ENCODE peak calls at places on chromosomes 4 and X, in eight cellular contexts. A, X, C, D, H, O, Z and J are unnamed samples.
A peak's percentile ranks its signal among the peaks of the same experiment; 100 is the strongest.

GRCh38 chr4:5969336-5969735 is 48.9 kb downstream of the C4orf50 start:
- DNase-seq in A (no peak), X (no peak), C (no peak), D (peak; percentile 38), H (no peak), O (no peak), Z (no peak), J (no peak)

GRCh38 chr4:1722551-1723071 is 1.3 kb downstream of the TACC3 start:
- DNase-seq in A (no peak), X (no peak), C (no peak), D (no peak), H (peak; percentile 29), O (peak; percentile 40), Z (peak; percentile 16), J (no peak)

GRCh38 chrX:139642241-139642927 is 65.6 kb downstream of the MCF2 start:
- DNase-seq in A (no peak), X (no peak), C (no peak), D (no peak), H (no peak), O (no peak), Z (no peak), J (no peak)

GRCh38 chr4:108060164-108060563 is 70.5 kb downstream of the HADH start:
- DNase-seq in A (no peak), X (peak; percentile 4), C (no peak), D (no peak), H (no peak), O (no peak), Z (no peak), J (peak; percentile 14)

GRCh38 chr4:52956691-52957090 is 94.6 kb downstream of the RASL11B start:
- DNase-seq in A (no peak), X (no peak), C (no peak), D (no peak), H (no peak), O (no peak), Z (no peak), J (no peak)

GRCh38 chrX:106201502-106202178 is 33.5 kb downstream of the PWWP3B start:
- DNase-seq in A (no peak), X (no peak), C (peak; percentile 2), D (no peak), H (no peak), O (no peak), Z (no peak), J (no peak)

GRCh38 chr4:2041234-2042130 is 17.6 kb upstream of the NAT8L start:
- DNase-seq in A (peak; percentile 98), X (peak; percentile 15), C (peak; percentile 93), D (peak; percentile 77), H (peak; percentile 84), O (peak; percentile 97), Z (peak; percentile 64), J (peak; percentile 75)

GRCh38 chrX:10726647-10727046 is 106.3 kb upstream of the MID1 start:
- DNase-seq in A (no peak), X (peak; percentile 10), C (no peak), D (no peak), H (no peak), O (no peak), Z (no peak), J (no peak)

GRCh38 chrX:134246282-134246681 is 9.3 kb downstream of the CCDC160 start:
- DNase-seq in A (no peak), X (no peak), C (no peak), D (no peak), H (no peak), O (no peak), Z (no peak), J (no peak)

GRCh38 chr4:42399393-42399792 is 2.1 kb downstream of the SHISA3 start:
- DNase-seq in A (no peak), X (no peak), C (peak; percentile 2), D (no peak), H (no peak), O (no peak), Z (no peak), J (no peak)

GRCh38 chrX:48937065-48937907 is 18.5 kb upstream of the PIM2 start:
- DNase-seq in A (peak; percentile 68), X (no peak), C (no peak), D (no peak), H (peak; percentile 58), O (peak; percentile 70), Z (no peak), J (no peak)

GRCh38 chr4:105990933-105991332 is 95.7 kb downstream of the NPNT start:
- DNase-seq in A (no peak), X (no peak), C (no peak), D (peak; percentile 88), H (peak; percentile 39), O (no peak), Z (peak; percentile 36), J (no peak)

GRCh38 chrX:135295238-135295943 is 13.9 kb upstream of the ETDC start:
- DNase-seq in A (peak; percentile 53), X (peak; percentile 3), C (peak; percentile 40), D (peak; percentile 63), H (peak; percentile 25), O (peak; percentile 63), Z (peak; percentile 25), J (peak; percentile 6)

GRCh38 chr4:119106036-119107000 is 29.3 kb upstream of the MYOZ2 start:
- DNase-seq in A (no peak), X (no peak), C (no peak), D (no peak), H (no peak), O (no peak), Z (no peak), J (no peak)

GRCh38 chrX:5650904-5651303 is 577.8 kb downstream of the NLGN4X start:
- DNase-seq in A (no peak), X (no peak), C (no peak), D (no peak), H (no peak), O (no peak), Z (no peak), J (no peak)

GRCh38 chr4:20311863-20312262 is 60.2 kb downstream of the SLIT2 start:
- DNase-seq in A (no peak), X (peak; percentile 3), C (no peak), D (no peak), H (no peak), O (no peak), Z (no peak), J (no peak)

GRCh38 chr4:73669410-73670183 is 49.4 kb upstream of the RASSF6 start:
- DNase-seq in A (no peak), X (no peak), C (no peak), D (no peak), H (no peak), O (no peak), Z (no peak), J (no peak)

GRCh38 chr4:95465010-95465409 is 83.8 kb downstream of the UNC5C start:
- DNase-seq in A (no peak), X (no peak), C (no peak), D (no peak), H (no peak), O (no peak), Z (no peak), J (no peak)

GRCh38 chr4:6688879-6689505 is 4.7 kb upstream of the S100P start:
- DNase-seq in A (peak; percentile 83), X (peak; percentile 76), C (peak; percentile 39), D (no peak), H (peak; percentile 52), O (peak; percentile 87), Z (no peak), J (no peak)

DNA sequence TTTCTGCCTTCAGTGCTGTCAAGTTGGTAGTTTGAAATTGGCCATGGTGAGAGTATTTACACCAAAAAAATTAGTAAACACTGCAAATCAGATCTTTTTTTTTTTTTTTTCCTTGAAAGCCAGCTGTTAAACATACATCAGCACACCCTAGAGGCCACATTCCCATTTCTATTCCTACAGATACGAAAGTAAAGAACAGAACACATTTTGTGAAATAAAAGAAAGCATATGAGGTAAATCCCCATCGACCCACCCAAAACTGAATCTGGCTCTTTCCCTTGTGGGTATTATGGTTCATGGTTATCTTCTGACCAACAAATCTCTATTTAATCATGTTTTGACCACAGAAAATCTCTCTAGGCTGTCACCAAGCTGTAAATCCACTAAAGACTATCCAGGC is 41.8 kb upstream of the AP1AR start:
- DNase-seq in A (no peak), X (no peak), C (no peak), D (no peak), H (no peak), O (no peak), Z (no peak), J (no peak)
- TF ChIP-seq CTCF in A (no peak), X (peak; percentile 32), C (peak; percentile 24), D (no peak), H (peak; percentile 21), O (no peak), Z (no peak), J (no peak)

GRCh38 chr4:67122029-67122428 is 423.3 kb downstream of the CENPC start:
- DNase-seq in A (no peak), X (no peak), C (no peak), D (no peak), H (no peak), O (no peak), Z (no peak), J (peak; percentile 31)
- TF ChIP-seq CTCF in A (no peak), X (no peak), C (peak; percentile 62), D (no peak), H (peak; percentile 22), O (peak; percentile 14), Z (no peak), J (peak; percentile 61)

DNA sequence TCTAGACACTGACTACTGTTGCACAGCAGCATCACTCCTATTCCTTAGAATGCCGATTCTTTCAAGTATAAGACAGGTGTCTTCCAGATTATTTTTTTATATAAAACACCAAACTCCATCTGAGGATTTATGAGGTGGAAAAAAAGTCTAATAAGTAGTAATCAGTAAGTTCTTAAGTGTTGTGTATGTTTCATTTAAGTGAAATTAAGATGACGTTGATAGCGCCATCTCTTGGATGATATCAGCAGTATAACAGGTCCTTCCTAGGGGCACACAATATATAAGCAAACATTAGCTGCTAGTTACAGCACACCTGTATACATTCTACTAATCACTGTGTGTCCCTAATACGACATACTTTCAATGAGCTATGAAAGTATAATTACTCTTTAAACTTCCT is 99.6 kb upstream of the STS start:
- DNase-seq in A (no peak), X (no peak), C (no peak), D (no peak), H (no peak), O (no peak), Z (no peak), J (no peak)
- TF ChIP-seq CTCF in A (no peak), X (no peak), C (peak; percentile 33), D (no peak), H (no peak), O (no peak), Z (no peak), J (no peak)

GRCh38 chrX:149491812-149492211 is 13.3 kb downstream of the IDS start:
- DNase-seq in A (no peak), X (no peak), C (no peak), D (no peak), H (no peak), O (no peak), Z (no peak), J (no peak)

GRCh38 chrX:149490100-149490499 is 15.0 kb downstream of the IDS start:
- DNase-seq in A (no peak), X (no peak), C (no peak), D (no peak), H (no peak), O (no peak), Z (no peak), J (no peak)

DNA sequence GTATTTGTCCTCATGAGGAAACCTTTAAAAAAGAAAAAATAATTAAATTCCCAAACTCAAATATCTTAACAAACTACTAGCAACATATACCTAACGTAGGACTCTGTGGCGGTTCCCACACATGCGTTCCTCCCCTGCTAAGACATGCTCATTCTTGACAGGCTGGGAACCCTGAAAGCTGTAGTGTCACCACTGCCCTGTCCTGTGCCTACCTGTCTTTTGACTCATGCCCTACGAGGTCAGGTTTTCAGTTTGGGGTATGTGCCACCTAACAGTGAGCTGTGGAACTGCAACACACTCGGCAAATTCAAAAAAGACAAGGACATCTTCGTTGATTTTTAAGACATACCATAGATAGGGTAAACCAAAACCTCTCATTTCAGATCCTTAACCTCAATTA is 17.8 kb downstream of the IDS start:
- DNase-seq in A (no peak), X (no peak), C (no peak), D (no peak), H (no peak), O (no peak), Z (no peak), J (no peak)
- TF ChIP-seq CTCF in A (no peak), X (peak; percentile 15), C (peak; percentile 32), D (no peak), H (peak; percentile 32), O (no peak), Z (no peak), J (no peak)